ENCODE peak calls at places on chromosomes 16 and 17, in six cellular contexts. E, B, N, L, P and T are unnamed samples.

GRCh38 chr16:8858994-8859912 is 9.6 kb downstream of the CARHSP1 start:
- DNase-seq in E (no peak), N (peak), B (no peak), L (no peak), P (no peak), T (peak)

GRCh38 chr17:64938925-64939474 is 19.7 kb upstream of the LRRC37A3 start:
- DNase-seq in N (peak), P (peak), L (peak), E (peak), B (peak), T (peak)

GRCh38 chr16:31202402-31203385 is at the start of gene PYCARD:
- DNase-seq in N (peak), E (no peak), L (peak), B (peak), P (peak), T (peak)

GRCh38 chr17:63880706-63881105 is 1.0 kb downstream of the GH2 start:
- DNase-seq in N (no peak), B (no peak), P (no peak), L (no peak), E (no peak), T (peak)

GRCh38 chr17:79163071-79163470 is 88.4 kb downstream of the ENGASE start:
- DNase-seq in E (no peak), L (no peak), N (no peak), B (no peak), P (no peak), T (no peak)

GRCh38 chr17:18987862-18988545 is 16.6 kb downstream of the FAM83G start:
- DNase-seq in L (no peak), B (no peak), E (no peak), P (no peak), N (no peak), T (peak)

GRCh38 chr16:70466812-70467090 is 12.4 kb downstream of the FCSK start:
- DNase-seq in E (no peak), N (no peak), L (no peak), P (no peak), B (no peak), T (no peak)

GRCh38 chr17:41635121-41636097 is 11.0 kb upstream of the KRT17 start:
- DNase-seq in N (no peak), E (no peak), B (no peak), L (no peak), P (peak), T (no peak)

GRCh38 chr16:28984619-28985135 is at the start of gene LAT:
- DNase-seq in L (peak), B (no peak), E (peak), N (peak), P (no peak), T (no peak)

GRCh38 chr17:66354472-66354871 is 52.1 kb downstream of the PRKCA start:
- DNase-seq in L (no peak), E (no peak), B (no peak), P (peak), N (no peak), T (no peak)

GRCh38 chr17:33949100-33949499 is 306.0 kb upstream of the CCL2 start:
- DNase-seq in P (no peak), B (no peak), E (no peak), N (no peak), L (no peak), T (no peak)

GRCh38 chr16:17343028-17343427 is 127.7 kb downstream of the XYLT1 start:
- DNase-seq in E (peak), L (peak), N (no peak), P (no peak), B (no peak), T (no peak)

GRCh38 chr17:44444735-44445105 is 55.3 kb upstream of the ITGA2B start:
- DNase-seq in L (no peak), N (no peak), B (peak), P (peak), E (no peak), T (no peak)

GRCh38 chr17:78679495-78680395 is 102.3 kb downstream of the CYTH1 start:
- DNase-seq in E (no peak), B (no peak), L (no peak), N (no peak), P (no peak), T (no peak)

GRCh38 chr16:13873835-13874438 is 46.0 kb upstream of the ERCC4 start:
- DNase-seq in L (peak), P (peak), N (no peak), E (no peak), B (peak), T (no peak)

GRCh38 chr17:62703269-62703775 is 75.9 kb downstream of the MRC2 start:
- DNase-seq in N (peak), B (no peak), E (no peak), L (no peak), P (no peak), T (peak)

GRCh38 chr16:17784073-17784472 is 313.3 kb upstream of the XYLT1 start:
- DNase-seq in E (no peak), L (peak), P (peak), N (no peak), B (peak), T (no peak)

GRCh38 chr17:14201595-14201994 is 35.1 kb downstream of the CDRT15 start:
- DNase-seq in L (no peak), P (peak), E (peak), N (no peak), B (no peak), T (no peak)

GRCh38 chr17:18253187-18253884 is 5.2 kb downstream of the FLII start:
- DNase-seq in B (no peak), N (no peak), E (no peak), P (no peak), L (no peak), T (peak)

GRCh38 chr17:32285770-32286517 is 20.3 kb downstream of the RHBDL3 start:
- DNase-seq in P (no peak), N (no peak), E (no peak), B (no peak), L (no peak), T (no peak)

GRCh38 chr17:9389116-9389515 is 186.5 kb downstream of the STX8 start:
- DNase-seq in N (no peak), L (no peak), P (peak), B (peak), E (no peak), T (no peak)

GRCh38 chr16:82044585-82044911 is 9.5 kb downstream of the HSD17B2 start:
- DNase-seq in N (no peak), L (no peak), P (no peak), E (no peak), B (no peak), T (no peak)

GRCh38 chr17:72122002-72122310 is 1.1 kb downstream of the SOX9 start:
- DNase-seq in B (peak), N (no peak), E (no peak), P (peak), L (no peak), T (no peak)

GRCh38 chr16:10699756-10700155 is 5.0 kb upstream of the TEKT5 start:
- DNase-seq in N (no peak), E (no peak), P (no peak), L (no peak), B (no peak), T (no peak)

GRCh38 chr16:72983728-72984350 is 64.1 kb downstream of the ZFHX3 start:
- DNase-seq in P (no peak), B (no peak), L (no peak), N (no peak), E (no peak), T (no peak)

GRCh38 chr17:69812240-69812837 is 262.7 kb upstream of the KCNJ16 start:
- DNase-seq in N (no peak), E (no peak), L (no peak), B (no peak), P (peak), T (no peak)